ENCODE peak calls at places on chromosomes 13 and 19, in five cellular contexts. C is lower leg skin, A is thoracic aorta, B is BE2C, S is suprapubic skin. P is an unnamed sample.

GRCh38 chr13:33797622-33798021 is 20.3 kb upstream of the RFC3 start:
- DNase-seq in C (no peak), A (no peak), B (no peak), S (no peak), P (no peak)

GRCh38 chr13:30850204-30850866 is 55.7 kb upstream of the MEDAG start:
- DNase-seq in C (no peak), A (no peak), B (no peak), S (no peak), P (no peak)

GRCh38 chr13:79995334-79995733 is 345.6 kb downstream of the SPRY2 start:
- DNase-seq in C (no peak), A (no peak), B (no peak), S (no peak), P (no peak)

GRCh38 chr13:100610399-100611347 is 22.1 kb upstream of the GGACT start:
- DNase-seq in C (no peak), A (no peak), B (no peak), S (no peak), P (no peak)

GRCh38 chr19:8423821-8424223 is 10.7 kb downstream of the MARCHF2 start:
- DNase-seq in C (peak; percentile 94), A (peak; percentile 94), B (peak; percentile 91), S (peak; percentile 93), P (peak; percentile 80)

GRCh38 chr13:30863231-30863630 is 42.8 kb upstream of the MEDAG start:
- DNase-seq in C (no peak), A (no peak), B (no peak), S (no peak), P (no peak)

GRCh38 chr19:8491574-8491973 is 10.9 kb downstream of the PRAM1 start:
- DNase-seq in C (no peak), A (no peak), B (no peak), S (no peak), P (no peak)

GRCh38 chr13:71525004-71525403 is 342.0 kb downstream of the DACH1 start:
- DNase-seq in C (no peak), A (no peak), B (no peak), S (no peak), P (no peak)

GRCh38 chr19:13832096-13832495 is 36.9 kb downstream of the ZSWIM4 start:
- DNase-seq in C (no peak), A (no peak), B (no peak), S (no peak), P (no peak)

GRCh38 chr13:95644611-95645052 is at the start of gene DZIP1:
- DNase-seq in C (peak; percentile 28), A (peak; percentile 15), B (peak; percentile 96), S (peak; percentile 84), P (peak; percentile 81)

DNA sequence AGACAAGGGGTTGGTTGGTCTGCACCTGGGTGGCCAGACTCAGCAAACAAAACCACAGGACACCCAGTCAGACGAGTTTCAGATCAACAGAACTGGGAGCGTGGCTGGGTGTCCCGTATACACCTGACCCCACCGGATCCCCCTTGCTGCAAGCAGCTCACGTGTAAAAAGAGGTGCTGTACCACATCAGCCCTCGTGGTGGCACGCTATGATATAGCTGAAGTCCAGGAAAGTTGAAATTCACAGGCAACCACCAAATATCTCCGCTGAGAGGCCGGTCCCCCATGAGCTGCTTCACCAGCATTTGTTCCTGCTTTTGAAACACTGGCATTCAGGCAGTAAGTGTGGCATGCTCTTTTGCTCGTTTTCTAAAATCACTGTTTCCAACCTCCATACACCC is 92.3 kb downstream of the TUBA3C start:
- DNase-seq in C (no peak), A (no peak), B (no peak), S (no peak), P (no peak)
- TF ChIP-seq CTCF in C (no peak), A (no peak), B (no peak), S (no peak), P (no peak)

DNA sequence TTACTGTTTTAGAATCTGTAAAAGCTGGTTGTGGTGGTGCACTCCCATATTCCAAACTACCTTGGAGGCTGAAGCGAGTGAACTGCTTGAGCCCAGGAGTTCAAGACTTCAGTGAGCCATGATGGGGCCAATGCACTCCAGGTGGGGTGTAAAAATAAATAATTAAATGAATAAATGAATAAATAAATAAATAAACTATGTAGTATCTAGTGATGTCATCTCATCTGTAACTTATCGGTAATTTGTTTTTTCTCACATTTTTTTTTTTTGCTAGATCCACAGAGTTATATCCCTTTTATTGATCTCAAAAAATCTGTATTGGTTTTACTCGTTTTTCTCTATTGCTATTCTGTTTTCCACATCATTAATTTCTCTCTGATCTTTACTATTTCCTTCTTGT is 5.0 kb downstream of the SCGB2B2 start:
- DNase-seq in C (no peak), A (no peak), B (no peak), S (no peak), P (no peak)
- H3K4me3 ChIP-seq in C (no peak overlapping the region), A (no peak overlapping the region), B (no peak overlapping the region), S (no peak overlapping the region), P (no peak overlapping the region)

GRCh38 chr19:51702103-51702753 is 9.1 kb downstream of the SPACA6 start:
- DNase-seq in C (peak; percentile 74), A (peak; percentile 60), B (peak; percentile 47), S (peak; percentile 92), P (peak; percentile 72)

GRCh38 chr19:51701468-51702100 is 8.5 kb downstream of the SPACA6 start:
- DNase-seq in C (no peak), A (no peak), B (no peak), S (no peak), P (no peak)

GRCh38 chr19:51704601-51705000 is 11.5 kb downstream of the SPACA6 start:
- DNase-seq in C (no peak), A (no peak), B (no peak), S (peak; percentile 78), P (no peak)

GRCh38 chr19:51702754-51703654 is 9.9 kb downstream of the SPACA6 start:
- DNase-seq in C (peak; percentile 52), A (no peak), B (no peak), S (peak; percentile 83), P (no peak)

DNA sequence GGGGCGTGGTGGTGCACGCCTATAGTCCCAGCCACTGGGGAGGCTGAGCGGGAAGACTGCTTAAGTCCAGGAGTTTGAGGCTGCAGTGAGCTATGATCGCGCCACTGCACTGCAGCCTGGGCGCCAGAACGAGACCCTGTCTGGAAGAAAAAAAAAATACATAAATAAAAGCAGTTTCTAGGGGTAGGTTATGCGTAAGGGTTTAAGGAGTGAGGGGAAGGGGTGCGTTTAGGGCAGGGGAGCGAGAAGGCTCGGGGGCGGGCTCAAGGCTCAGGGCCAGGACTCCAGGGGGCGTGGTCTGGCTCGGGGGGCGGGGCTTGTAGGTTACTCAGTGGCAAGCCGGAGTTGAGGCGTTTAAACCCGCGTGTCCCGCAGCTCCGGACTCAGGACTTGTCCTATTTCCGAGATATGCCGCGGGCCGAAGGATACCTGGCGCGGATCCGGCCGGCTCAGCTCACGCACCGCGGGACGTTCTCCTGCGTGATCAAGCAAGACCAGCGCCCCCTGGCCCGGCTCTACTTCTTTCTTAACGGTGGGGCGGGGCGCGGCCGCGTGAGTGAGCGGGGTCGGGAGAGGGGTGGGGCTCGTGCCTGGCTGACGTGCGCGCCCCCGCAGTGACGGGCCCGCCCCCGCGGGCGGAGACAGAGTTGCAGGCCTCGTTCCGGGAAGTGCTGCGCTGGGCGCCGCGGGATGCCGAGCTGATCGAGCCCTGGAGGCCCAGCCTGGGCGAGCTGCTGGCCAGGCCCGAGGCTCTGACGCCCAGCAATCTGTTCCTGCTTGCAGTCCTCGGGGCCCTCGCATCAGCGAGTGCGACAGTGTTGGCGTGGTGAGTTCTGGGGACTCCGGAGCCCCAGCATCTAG is 10.8 kb downstream of the SPACA6 start:
- DNase-seq in C (peak; percentile 96), A (peak; percentile 96), B (peak; percentile 96), S (peak; percentile 99), P (peak; percentile 95)
- TF ChIP-seq CTCF in C (no peak), A (peak; percentile 34), B (peak; percentile 44), S (no peak), P (peak; percentile 60)

GRCh38 chr13:55653497-55653896 is 1487.2 kb upstream of the PRR20A start:
- DNase-seq in C (no peak), A (no peak), B (no peak), S (no peak), P (no peak)
- H3K4me3 ChIP-seq in C (no peak overlapping the region), A (no peak overlapping the region), B (no peak overlapping the region), S (no peak overlapping the region), P (no peak overlapping the region)